ENCODE peak calls at places on chromosomes 13 and 19, in four cellular contexts. L, M, U and B are unnamed samples.
A peak's percentile ranks its signal among the peaks of the same experiment; 100 is the strongest.

GRCh38 chr13:42816538-42816937 is 35.2 kb downstream of the FAM216B start:
- DNase-seq in L (no peak), M (no peak), U (no peak), B (no peak)

GRCh38 chr19:33389574-33390119 is 16.1 kb downstream of the CEBPG start:
- DNase-seq in L (no peak), M (no peak), U (no peak), B (no peak)

GRCh38 chr19:40616178-40616577 is 15.0 kb downstream of the LTBP4 start:
- DNase-seq in L (no peak), M (no peak), U (no peak), B (no peak)

GRCh38 chr13:77717508-77717907 is 20.0 kb downstream of the SLAIN1 start:
- DNase-seq in L (no peak), M (no peak), U (no peak), B (no peak)

GRCh38 chr13:32530841-32531253 is 7.7 kb downstream of the N4BP2L2 start:
- DNase-seq in L (no peak), M (peak; percentile 20), U (no peak), B (peak; percentile 12)

GRCh38 chr13:46948338-46948737 is 51.5 kb upstream of the HTR2A start:
- DNase-seq in L (no peak), M (no peak), U (no peak), B (no peak)

GRCh38 chr19:48152552-48152951 is 17.6 kb downstream of the LIG1 start:
- DNase-seq in L (peak; percentile 34), M (peak; percentile 24), U (peak; percentile 73), B (peak; percentile 53)

GRCh38 chr19:1766800-1767352 is 13.6 kb downstream of the ONECUT3 start:
- DNase-seq in L (peak; percentile 41), M (no peak), U (no peak), B (no peak)

GRCh38 chr19:56974554-56975207 is 134.2 kb upstream of the PEG3 start:
- DNase-seq in L (no peak), M (no peak), U (no peak), B (no peak)

GRCh38 chr13:32116210-32116609 is 84.6 kb downstream of the FRY start:
- DNase-seq in L (peak; percentile 86), M (no peak), U (no peak), B (no peak)

GRCh38 chr19:29812080-29812880 is 489 bp downstream of the CCNE1 start:
- DNase-seq in L (no peak), M (peak; percentile 35), U (peak; percentile 57), B (no peak)

GRCh38 chr13:112071011-112071901 is 4.3 kb downstream of the SOX1 start:
- DNase-seq in L (no peak), M (no peak), U (peak; percentile 12), B (no peak)

GRCh38 chr13:112172641-112173171 is 105.8 kb downstream of the SOX1 start:
- DNase-seq in L (no peak), M (no peak), U (peak; percentile 20), B (no peak)

GRCh38 chr19:13033244-13033643 is 38.0 kb downstream of the NFIX start:
- DNase-seq in L (peak; percentile 33), M (no peak), U (no peak), B (no peak)

GRCh38 chr19:50510700-50511068 is 307 bp downstream of the JOSD2 start:
- DNase-seq in L (no peak), M (no peak), U (no peak), B (no peak)

GRCh38 chr19:41616785-41617621 is 9.9 kb downstream of the CEACAM4 start:
- DNase-seq in L (peak; percentile 33), M (no peak), U (peak; percentile 36), B (no peak)

GRCh38 chr13:101289764-101290163 is 126.5 kb downstream of the NALCN start:
- DNase-seq in L (no peak), M (peak; percentile 21), U (peak; percentile 80), B (no peak)

GRCh38 chr19:18167975-18168645 is 5.5 kb upstream of the IFI30 start:
- DNase-seq in L (peak; percentile 63), M (no peak), U (peak; percentile 68), B (no peak)

GRCh38 chr19:44746946-44747738 is 1.4 kb upstream of the BCL3 start:
- DNase-seq in L (peak; percentile 80), M (peak; percentile 96), U (peak; percentile 70), B (peak; percentile 96)